ENCODE peak calls at places on chromosome X, in six cellular contexts. L is naive thymus-derived CD4-positive, alpha-beta T cell; M is PC-3; N is fibroblast of lung; I is Panc1; P is mammary epithelial cell. U is an unnamed sample.

GRCh38 chrX:68498044-68498507 is 775 bp upstream of the YIPF6 start:
- DNase-seq in N (no peak), M (peak), P (no peak), I (no peak), L (no peak), U (no peak)

GRCh38 chrX:39504850-39505259 is 592.9 kb downstream of the BCOR start:
- DNase-seq in N (no peak), L (no peak), I (no peak), M (no peak), P (no peak), U (no peak)

GRCh38 chrX:112832481-112833095 is 8.0 kb downstream of the AMOT start:
- DNase-seq in I (no peak), P (peak), L (no peak), M (peak), N (peak), U (peak)

GRCh38 chrX:42128020-42128419 is 204.7 kb upstream of the CASK start:
- DNase-seq in N (no peak), L (no peak), I (no peak), M (no peak), P (no peak), U (no peak)

GRCh38 chrX:154411322-154411980 is at the start of gene TAFAZZIN:
- DNase-seq in M (peak), P (peak), L (peak), I (no peak), N (peak), U (peak)

GRCh38 chrX:131795442-131796229 is 227.5 kb upstream of the STK26 start:
- DNase-seq in L (no peak), I (no peak), N (no peak), P (no peak), M (no peak), U (no peak)

GRCh38 chrX:19863237-19864223 is 23.9 kb downstream of the SH3KBP1 start:
- DNase-seq in N (no peak), I (no peak), P (no peak), L (no peak), M (no peak), U (no peak)

GRCh38 chrX:255923-256331 is 25.3 kb upstream of the PLCXD1 start:
- DNase-seq in M (no peak), I (no peak), L (no peak), N (no peak), P (no peak), U (peak)

GRCh38 chrX:21741869-21742701 is 15.8 kb downstream of the SMPX start:
- DNase-seq in L (no peak), N (peak), M (no peak), I (no peak), P (no peak), U (no peak)

GRCh38 chrX:68462653-68463052 is 29.4 kb upstream of the OPHN1 start:
- DNase-seq in I (peak), P (no peak), N (peak), M (peak), L (peak), U (no peak)

GRCh38 chrX:14942341-14942740 is 69.1 kb downstream of the MOSPD2 start:
- DNase-seq in P (no peak), M (no peak), I (no peak), N (no peak), L (no peak), U (no peak)

GRCh38 chrX:48997455-48997854 is 4.6 kb downstream of the GRIPAP1 start:
- DNase-seq in P (no peak), M (no peak), I (no peak), L (no peak), N (no peak), U (no peak)

GRCh38 chrX:10832103-10832502 is 211.7 kb upstream of the MID1 start:
- DNase-seq in L (no peak), I (no peak), M (peak), N (no peak), P (no peak), U (no peak)

GRCh38 chrX:153647461-153648357 is 706 bp downstream of the DUSP9 start:
- DNase-seq in L (no peak), I (no peak), M (no peak), P (no peak), N (no peak), U (peak)

GRCh38 chrX:1873671-1874070 is 258.8 kb downstream of the ASMT start:
- DNase-seq in I (no peak), L (no peak), N (no peak), M (no peak), P (no peak), U (no peak)

GRCh38 chrX:109393859-109394258 is 88.0 kb downstream of the GUCY2F start:
- DNase-seq in N (no peak), I (no peak), M (peak), P (peak), L (no peak), U (no peak)

GRCh38 chrX:123924181-123924580 is 37.3 kb upstream of the STAG2 start:
- DNase-seq in N (no peak), I (no peak), L (no peak), M (no peak), P (no peak), U (no peak)

GRCh38 chrX:85964744-85965143 is 82.6 kb downstream of the CHM start:
- DNase-seq in M (no peak), I (no peak), N (no peak), P (no peak), L (no peak), U (no peak)

GRCh38 chrX:73913580-73913979 is 350.6 kb downstream of the CHIC1 start:
- DNase-seq in L (no peak), N (peak), P (peak), M (no peak), I (no peak), U (no peak)

GRCh38 chrX:48794993-48795501 is 6.8 kb upstream of the HDAC6 start:
- DNase-seq in I (no peak), N (peak), M (peak), P (peak), L (no peak), U (peak)

GRCh38 chrX:70293621-70294020 is 3.7 kb downstream of the KIF4A start:
- DNase-seq in N (peak), P (peak), I (no peak), M (peak), L (no peak), U (no peak)

GRCh38 chrX:107197306-107197705 is 8.9 kb downstream of the NUP62CL start:
- DNase-seq in N (no peak), L (no peak), P (no peak), I (no peak), M (no peak), U (no peak)

GRCh38 chrX:68647156-68647957 is at the start of gene STARD8:
- DNase-seq in M (peak), I (no peak), N (peak), L (no peak), P (peak), U (peak)

GRCh38 chrX:44025611-44026010 is 52.4 kb upstream of the NDP start:
- DNase-seq in M (peak), L (no peak), I (no peak), P (no peak), N (peak), U (no peak)

GRCh38 chrX:146454363-146454762 is 355.2 kb upstream of the CXorf51B start:
- DNase-seq in I (no peak), L (no peak), N (no peak), M (no peak), P (no peak), U (no peak)

GRCh38 chrX:7435822-7436221 is 287.9 kb upstream of the PUDP start:
- DNase-seq in M (no peak), P (no peak), I (no peak), N (no peak), L (no peak), U (no peak)

GRCh38 chrX:146396409-146396808 is 413.2 kb upstream of the CXorf51B start:
- DNase-seq in M (no peak), L (no peak), N (no peak), I (no peak), P (no peak), U (no peak)

GRCh38 chrX:47863187-47863586 is 26.5 kb downstream of the ZNF81 start:
- DNase-seq in L (no peak), M (no peak), N (no peak), P (no peak), I (no peak), U (no peak)

GRCh38 chrX:130170752-130171445 is 863 bp upstream of the RAB33A start:
- DNase-seq in N (peak), I (no peak), P (no peak), M (no peak), L (peak), U (peak)

GRCh38 chrX:15465347-15465746 is 27.8 kb downstream of the PIR start:
- DNase-seq in L (no peak), N (peak), I (no peak), P (peak), M (no peak), U (no peak)

GRCh38 chrX:154696328-154697045 is 43.1 kb upstream of the CTAG2 start:
- DNase-seq in L (no peak), M (peak), I (no peak), P (peak), N (peak), U (no peak)

GRCh38 chrX:31200430-31200829 is 128.6 kb upstream of the FTHL17 start:
- DNase-seq in L (no peak), P (no peak), I (no peak), N (no peak), M (no peak), U (no peak)
- H3K27ac ChIP-seq in L (no peak), P (no peak), I (no peak), N (no peak), M (no peak), U (no peak)

DNA sequence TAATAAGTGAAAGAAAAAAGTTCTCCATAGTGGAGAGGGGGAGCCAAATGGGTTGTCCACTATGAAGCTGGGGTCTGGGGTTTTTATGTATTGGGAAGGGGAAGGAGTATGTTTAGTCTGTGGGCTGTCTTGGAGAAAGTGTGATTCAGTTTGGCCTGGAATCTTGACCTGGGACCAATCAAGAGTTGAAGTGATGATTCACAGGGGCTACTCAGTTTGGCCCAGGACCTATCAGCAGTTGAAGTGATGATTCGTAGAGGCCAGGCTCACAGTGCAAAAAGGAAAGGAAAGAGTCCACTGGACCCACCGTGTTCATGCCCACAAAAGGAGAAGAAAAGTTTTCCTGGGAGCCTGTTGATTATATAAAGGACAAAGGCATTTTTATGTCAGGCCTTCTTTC is 47.3 kb upstream of the RAB9B start:
- DNase-seq in P (peak), I (no peak), M (peak), L (no peak), N (peak), U (no peak)
- H3K27ac ChIP-seq in P (peak), I (no peak), M (peak), L (no peak), N (no peak), U (no peak)

DNA sequence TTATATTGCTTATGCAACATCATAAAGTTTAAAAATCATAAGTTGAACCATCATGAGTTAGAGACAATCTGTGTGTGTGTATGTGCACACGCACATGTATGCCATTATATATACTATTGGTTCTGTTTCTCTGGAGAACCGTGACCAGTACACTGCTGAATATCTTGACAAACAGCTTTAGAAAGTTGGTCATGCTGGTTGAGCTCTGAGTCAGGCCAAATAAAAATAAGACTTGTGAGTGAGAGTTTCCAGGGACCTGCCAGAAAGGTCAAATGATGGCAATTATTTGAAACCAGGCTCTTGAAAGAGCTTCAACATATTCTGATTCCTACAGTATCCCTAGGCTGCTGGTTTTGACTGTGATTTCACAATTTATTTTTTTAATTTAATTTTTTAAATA is 238.7 kb downstream of the PRR32 start:
- DNase-seq in N (no peak), L (no peak), M (no peak), I (no peak), P (no peak), U (no peak)
- H3K27ac ChIP-seq in N (no peak), L (no peak), M (no peak), I (no peak), P (no peak), U (no peak)

GRCh38 chrX:72117636-72118215 is 14.0 kb downstream of the RTL5 start:
- DNase-seq in I (no peak), L (no peak), M (no peak), P (no peak), N (no peak), U (no peak)

GRCh38 chrX:72123471-72124185 is 8.1 kb downstream of the RTL5 start:
- DNase-seq in N (peak), I (no peak), L (no peak), P (no peak), M (no peak), U (peak)

GRCh38 chrX:72121381-72121780 is 10.3 kb downstream of the RTL5 start:
- DNase-seq in N (peak), I (no peak), P (peak), M (peak), L (no peak), U (peak)

GRCh38 chrX:72122621-72123275 is 9.0 kb downstream of the RTL5 start:
- DNase-seq in I (no peak), L (no peak), P (no peak), N (no peak), M (no peak), U (no peak)

DNA sequence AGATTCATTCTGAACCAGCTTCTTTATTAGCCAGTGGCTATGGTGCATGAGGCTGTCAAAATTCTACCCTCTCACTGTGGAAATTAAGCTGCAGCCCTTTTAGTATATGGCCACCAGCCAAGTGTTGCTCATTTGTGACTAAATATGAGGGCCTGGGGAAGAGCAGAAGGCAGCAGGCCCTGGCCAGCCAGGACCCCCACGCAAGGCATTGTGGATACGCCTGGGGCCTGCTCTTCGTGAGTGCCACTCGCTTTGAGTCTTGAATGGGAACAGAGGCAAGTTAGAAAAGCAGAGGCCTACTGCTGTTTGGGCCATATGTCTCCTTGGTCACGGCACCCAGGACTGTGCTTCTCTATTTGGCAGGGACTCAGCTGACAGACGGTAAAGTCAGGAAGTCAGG is 10.9 kb downstream of the RTL5 start:
- DNase-seq in M (peak), P (no peak), I (no peak), N (no peak), L (no peak), U (no peak)
- H3K27ac ChIP-seq in M (peak), P (no peak), I (no peak), N (peak), L (no peak), U (peak)

GRCh38 chrX:23885803-23886202 is 21.9 kb downstream of the APOO start:
- DNase-seq in I (no peak), N (no peak), M (no peak), P (no peak), L (no peak), U (no peak)
- H3K27ac ChIP-seq in I (peak), N (no peak), M (no peak), P (no peak), L (no peak), U (no peak)

DNA sequence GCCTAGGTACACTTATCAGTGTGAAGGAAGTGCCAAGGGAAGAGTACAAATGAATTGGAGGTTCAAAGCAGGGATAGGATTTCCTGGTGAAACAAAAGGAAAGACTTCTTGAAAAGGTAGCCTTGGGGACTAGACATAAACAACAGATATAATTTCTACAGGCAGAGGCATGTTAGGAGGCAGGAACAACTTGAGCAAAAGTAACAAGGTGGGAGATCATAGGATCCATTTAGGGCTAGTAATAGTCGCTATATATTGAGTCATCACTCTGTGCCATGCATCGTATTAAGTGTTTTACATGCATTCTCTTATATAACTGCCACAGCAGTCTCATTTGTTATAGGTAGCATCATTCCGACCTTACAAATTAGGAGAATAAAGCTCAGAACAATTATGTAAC is 98.3 kb upstream of the EOLA2 start:
- DNase-seq in M (no peak), L (no peak), N (no peak), P (peak), I (no peak), U (no peak)
- H3K27ac ChIP-seq in M (peak), L (no peak), N (peak), P (peak), I (no peak), U (no peak)

GRCh38 chrX:12137982-12138365 is 299 bp upstream of the FRMPD4 start:
- DNase-seq in I (no peak), P (peak), N (peak), M (peak), L (no peak), U (no peak)
- H3K27ac ChIP-seq in I (no peak), P (no peak), N (no peak), M (no peak), L (no peak), U (no peak)

GRCh38 chrX:38336538-38337240 is 9.4 kb upstream of the RPGR start:
- DNase-seq in P (no peak), M (no peak), L (no peak), I (no peak), N (no peak), U (no peak)
- H3K27ac ChIP-seq in P (no peak), M (no peak), L (no peak), I (no peak), N (no peak), U (no peak)

GRCh38 chrX:17559728-17560379 is 177.4 kb upstream of the SCML1 start:
- DNase-seq in P (peak), L (no peak), I (no peak), N (peak), M (peak), U (no peak)
- H3K27ac ChIP-seq in P (peak), L (no peak), I (no peak), N (no peak), M (peak), U (no peak)

U was measured in kidney.